ENCODE peak calls at places on chromosomes 6 and 20, in nine cellular contexts. W, X, B, F, C, K, P, S and Q are unnamed samples.

GRCh38 chr6:7621761-7622160 is 31.8 kb downstream of the SNRNP48 start:
- DNase-seq in B (no peak), X (peak), K (no peak), P (no peak), C (no peak), S (no peak), F (no peak), W (no peak), Q (no peak)

GRCh38 chr20:51500311-51500710 is 42.2 kb downstream of the NFATC2 start:
- DNase-seq in B (no peak), S (no peak), P (no peak), C (peak), F (no peak), K (no peak), X (no peak), W (peak), Q (no peak)

GRCh38 chr20:51176846-51177245 is 153.9 kb upstream of the KCNG1 start:
- DNase-seq in K (no peak), B (no peak), S (no peak), X (peak), W (no peak), P (no peak), C (no peak), F (no peak), Q (no peak)

GRCh38 chr6:152471459-152472070 is 165.6 kb downstream of the SYNE1 start:
- DNase-seq in C (no peak), F (no peak), P (no peak), S (no peak), B (no peak), W (no peak), K (no peak), X (peak), Q (no peak)

GRCh38 chr6:40286721-40287120 is 300.4 kb downstream of the LRFN2 start:
- DNase-seq in X (no peak), B (no peak), W (no peak), C (no peak), P (no peak), K (no peak), F (no peak), S (no peak), Q (no peak)

GRCh38 chr6:112362827-112363565 is 15.9 kb downstream of the RFPL4B start:
- DNase-seq in F (no peak), S (no peak), C (no peak), K (no peak), B (no peak), X (peak), W (no peak), P (no peak), Q (peak)

GRCh38 chr6:170003027-170003426 is 251.6 kb downstream of the ERMARD start:
- DNase-seq in C (no peak), X (no peak), W (no peak), F (no peak), K (no peak), B (no peak), P (no peak), S (no peak), Q (no peak)

GRCh38 chr20:48544402-48545333 is 283.1 kb downstream of the PREX1 start:
- DNase-seq in F (no peak), B (no peak), C (no peak), K (no peak), W (no peak), X (no peak), P (no peak), S (no peak), Q (no peak)

GRCh38 chr6:125749112-125749863 is at the start of gene HEY2:
- DNase-seq in F (peak), C (peak), X (peak), P (peak), S (peak), W (peak), K (peak), B (peak), Q (peak)

GRCh38 chr6:125022391-125022989 is 60.3 kb downstream of the RNF217 start:
- DNase-seq in C (no peak), B (peak), S (no peak), X (peak), W (no peak), F (no peak), K (peak), P (no peak), Q (no peak)

GRCh38 chr6:37570801-37571200 is 71.1 kb upstream of the CCDC167 start:
- DNase-seq in X (peak), K (no peak), S (no peak), C (no peak), W (no peak), F (no peak), P (no peak), B (peak), Q (no peak)

GRCh38 chr6:118551673-118552063 is 3.6 kb downstream of the PLN start:
- DNase-seq in S (no peak), K (no peak), B (no peak), X (peak), F (no peak), C (no peak), P (no peak), W (no peak), Q (peak)

GRCh38 chr20:16260911-16261310 is 312.3 kb downstream of the KIF16B start:
- DNase-seq in X (peak), P (no peak), W (no peak), F (no peak), K (no peak), S (no peak), C (no peak), B (no peak), Q (peak)

GRCh38 chr20:20709858-20710257 is 2.6 kb downstream of the RALGAPA2 start:
- DNase-seq in F (no peak), B (no peak), S (no peak), K (no peak), P (no peak), W (no peak), X (no peak), C (no peak), Q (no peak)

GRCh38 chr6:155710704-155711103 is 255.1 kb upstream of the NOX3 start:
- DNase-seq in C (no peak), F (no peak), X (no peak), P (no peak), K (no peak), B (no peak), W (no peak), S (no peak), Q (no peak)

GRCh38 chr20:4281258-4282055 is 266.1 kb upstream of the RNF24 start:
- DNase-seq in S (no peak), C (no peak), P (no peak), X (no peak), B (no peak), F (peak), W (no peak), K (no peak), Q (no peak)

GRCh38 chr6:69593706-69594105 is 203.1 kb downstream of the LMBRD1 start:
- DNase-seq in K (no peak), P (no peak), X (no peak), W (no peak), B (no peak), C (no peak), F (no peak), S (no peak), Q (no peak)

GRCh38 chr20:34124469-34125249 is 12.6 kb upstream of the EIF2S2 start:
- DNase-seq in S (no peak), K (no peak), F (no peak), B (no peak), P (no peak), C (no peak), X (no peak), W (no peak), Q (no peak)

GRCh38 chr20:23823621-23824324 is 2.8 kb downstream of the CST2 start:
- DNase-seq in B (no peak), S (no peak), P (no peak), W (no peak), K (no peak), F (no peak), C (no peak), X (peak), Q (no peak)

GRCh38 chr6:49551126-49551865 is 828 bp downstream of the C6orf141 start:
- DNase-seq in W (no peak), X (peak), B (no peak), S (no peak), P (no peak), C (no peak), K (no peak), F (peak), Q (peak)

GRCh38 chr6:28841290-28841689 is 82.5 kb downstream of the TRIM27 start:
- DNase-seq in K (no peak), B (no peak), F (no peak), P (no peak), C (no peak), W (no peak), X (no peak), S (no peak), Q (no peak)

GRCh38 chr20:19802492-19803158 is 44.6 kb downstream of the RIN2 start:
- DNase-seq in S (peak), W (no peak), X (no peak), C (no peak), K (no peak), P (no peak), F (peak), B (no peak), Q (no peak)

GRCh38 chr20:3068986-3069900 is 2.2 kb upstream of the OXT start:
- DNase-seq in B (no peak), K (peak), W (peak), X (no peak), C (no peak), S (no peak), P (no peak), F (no peak), Q (peak)

GRCh38 chr6:144129469-144129868 is 20.8 kb upstream of the STX11 start:
- DNase-seq in S (no peak), X (no peak), W (no peak), K (no peak), C (no peak), P (no peak), B (no peak), F (no peak), Q (no peak)

GRCh38 chr6:166470863-166471410 is 88.2 kb upstream of the MPC1 start:
- DNase-seq in C (no peak), K (no peak), S (no peak), B (no peak), P (no peak), W (no peak), X (no peak), F (no peak), Q (no peak)

GRCh38 chr6:26105842-26106241 is 18.6 kb downstream of the HFE start:
- DNase-seq in C (no peak), B (no peak), K (no peak), F (no peak), W (no peak), P (no peak), X (peak), S (no peak), Q (peak)

GRCh38 chr6:112749673-112750072 is 402.5 kb downstream of the RFPL4B start:
- DNase-seq in P (no peak), F (no peak), X (no peak), W (no peak), B (no peak), S (no peak), K (no peak), C (no peak), Q (no peak)

GRCh38 chr6:21800948-21801438 is 207.4 kb downstream of the SOX4 start:
- DNase-seq in S (no peak), P (no peak), C (no peak), K (no peak), X (peak), B (no peak), F (no peak), W (no peak), Q (peak)

GRCh38 chr20:62922451-62922921 is 3.8 kb downstream of the DIDO1 start:
- DNase-seq in X (no peak), F (no peak), B (no peak), C (peak), K (no peak), S (no peak), P (no peak), W (no peak), Q (no peak)

GRCh38 chr6:34115396-34116314 is 30.2 kb downstream of the GRM4 start:
- DNase-seq in C (no peak), P (no peak), K (no peak), W (no peak), F (no peak), S (no peak), X (peak), B (no peak), Q (peak)

GRCh38 chr20:61210862-61211261 is 41.2 kb upstream of the CDH4 start:
- DNase-seq in K (no peak), C (no peak), S (no peak), P (no peak), W (no peak), B (no peak), F (no peak), X (no peak), Q (no peak)

DNA sequence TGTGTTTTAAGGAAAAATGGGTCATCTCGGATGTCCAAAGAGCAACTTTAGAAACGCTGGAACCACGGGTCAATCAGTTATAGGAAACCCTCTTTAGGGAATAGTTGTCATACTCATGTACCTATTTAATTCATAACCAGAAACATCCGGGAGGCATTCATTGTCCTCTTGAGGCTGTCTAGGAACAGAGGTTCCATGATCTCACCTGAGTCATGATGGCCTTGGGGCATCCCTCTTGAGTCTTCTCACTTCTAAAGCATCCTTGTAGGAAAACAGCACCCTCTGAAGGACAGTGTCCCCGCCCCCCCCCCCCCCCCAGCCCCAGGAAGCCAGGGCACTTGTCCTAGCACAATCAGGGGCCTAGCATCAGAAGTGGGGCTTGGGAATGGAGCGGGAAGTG is 46.3 kb upstream of the CDH4 start:
- DNase-seq in S (no peak), W (no peak), C (no peak), K (no peak), F (no peak), B (no peak), X (no peak), P (no peak), Q (no peak)
- H3K4me3 ChIP-seq in S (no peak), W (no peak), C (no peak), K (no peak), F (no peak), B (no peak), X (no peak), P (no peak), Q (no peak)

DNA sequence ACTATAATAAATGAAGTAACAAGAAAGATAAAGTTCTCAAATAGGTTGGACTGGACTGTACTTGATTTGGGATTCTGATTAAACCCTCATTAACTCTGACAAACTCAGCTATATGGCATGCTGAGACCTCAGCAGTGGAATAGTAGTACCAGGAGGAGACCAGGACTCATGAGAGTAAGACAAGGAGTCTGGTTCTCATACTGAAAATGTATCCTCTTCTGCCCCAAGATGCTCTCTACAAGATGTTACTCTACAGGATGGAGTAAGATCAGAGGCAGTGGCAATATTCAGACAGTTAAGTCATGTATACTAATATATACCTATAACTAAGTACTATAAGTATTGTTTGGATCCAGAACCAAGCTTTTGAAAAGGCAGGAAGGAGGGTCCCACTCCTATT is 31.9 kb upstream of the SYNCRIP start:
- DNase-seq in C (no peak), F (no peak), S (no peak), B (no peak), W (no peak), X (no peak), K (no peak), P (no peak), Q (no peak)
- H3K4me3 ChIP-seq in C (no peak), F (no peak), S (no peak), B (no peak), W (peak), X (no peak), K (no peak), P (no peak), Q (no peak)

GRCh38 chr20:53411129-53411528 is 182.5 kb downstream of the ZNF217 start:
- DNase-seq in P (no peak), X (no peak), F (no peak), K (no peak), C (no peak), B (no peak), S (no peak), W (no peak), Q (no peak)

GRCh38 chr20:53409177-53409576 is 184.5 kb downstream of the ZNF217 start:
- DNase-seq in W (no peak), B (no peak), X (no peak), K (no peak), C (no peak), F (no peak), S (no peak), P (no peak), Q (no peak)

GRCh38 chr20:53413188-53413631 is 180.4 kb downstream of the ZNF217 start:
- DNase-seq in W (peak), S (peak), K (no peak), P (no peak), F (peak), X (peak), B (peak), C (peak), Q (no peak)

GRCh38 chr20:53408728-53409157 is 184.9 kb downstream of the ZNF217 start:
- DNase-seq in S (no peak), X (peak), F (no peak), B (no peak), K (no peak), W (no peak), C (no peak), P (no peak), Q (no peak)

DNA sequence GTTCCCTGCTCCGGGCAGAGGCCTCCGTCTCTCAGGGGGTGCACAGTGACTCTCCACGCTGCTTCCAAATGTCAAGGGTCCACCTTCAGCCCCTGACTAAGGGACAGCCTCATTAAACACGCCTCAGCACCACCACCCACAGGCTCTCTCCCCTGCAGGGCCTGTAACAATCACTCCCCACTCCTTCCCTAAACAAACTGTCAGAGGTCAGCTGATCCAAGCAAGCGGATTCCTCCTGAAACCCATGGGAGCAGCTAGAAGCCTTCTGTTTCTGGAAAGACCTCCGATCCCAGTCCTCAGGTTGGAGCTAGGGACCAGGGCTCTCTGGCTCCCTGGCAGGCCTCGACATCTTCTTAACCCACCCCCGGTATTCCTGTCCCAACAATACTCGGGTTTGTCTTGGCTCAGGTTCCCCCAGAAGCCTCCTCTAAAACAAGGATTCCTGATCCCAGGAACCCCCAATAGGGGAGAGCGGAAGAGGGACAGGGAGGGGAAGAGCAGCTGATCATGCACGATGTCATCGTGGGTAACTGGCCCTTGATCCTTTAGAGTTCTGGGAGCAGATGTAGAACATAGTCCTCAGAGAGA is 180.9 kb downstream of the ZNF217 start:
- DNase-seq in X (no peak), B (no peak), P (no peak), F (no peak), K (no peak), S (no peak), C (no peak), W (no peak), Q (no peak)
- H3K4me3 ChIP-seq in X (no peak), B (no peak), P (no peak), F (no peak), K (no peak), S (no peak), C (no peak), W (no peak), Q (no peak)

GRCh38 chr6:29974901-29975560 is 32.7 kb downstream of the HLA-A start:
- DNase-seq in P (no peak), B (no peak), C (no peak), F (no peak), W (no peak), K (no peak), X (no peak), S (no peak), Q (no peak)

GRCh38 chr6:29976253-29976587 is 33.9 kb downstream of the HLA-A start:
- DNase-seq in W (no peak), X (no peak), P (no peak), F (no peak), K (no peak), S (no peak), C (no peak), B (no peak), Q (no peak)

GRCh38 chr6:29976588-29977424 is 34.5 kb downstream of the HLA-A start:
- DNase-seq in B (peak), X (peak), P (no peak), F (peak), C (peak), K (peak), S (peak), W (peak), Q (peak)

GRCh38 chr6:29975561-29975907 is 33.2 kb downstream of the HLA-A start:
- DNase-seq in S (no peak), K (no peak), W (no peak), F (no peak), B (no peak), X (no peak), C (no peak), P (no peak), Q (no peak)

DNA sequence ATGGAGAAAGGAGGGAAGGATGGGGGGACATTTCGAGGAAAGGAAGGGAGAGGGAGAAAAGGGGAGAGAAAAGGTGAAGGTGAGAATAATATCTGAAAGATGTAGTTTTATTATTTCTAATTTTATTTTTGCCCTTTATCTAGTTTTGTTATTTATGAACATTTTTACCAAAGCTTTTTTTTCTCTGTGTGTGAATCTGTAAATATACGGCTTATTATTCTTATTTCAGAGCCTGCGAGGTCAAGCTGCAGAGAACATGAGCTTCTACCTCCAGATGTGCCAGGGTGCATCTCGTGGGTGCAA is 35.0 kb downstream of the HLA-A start:
- DNase-seq in K (no peak), P (no peak), S (no peak), X (no peak), B (no peak), F (no peak), C (no peak), W (no peak), Q (no peak)
- H3K4me3 ChIP-seq in K (no peak), P (peak), S (peak), X (peak), B (peak), F (peak), C (peak), W (peak), Q (peak)

GRCh38 chr6:134245041-134245440 is 72.9 kb downstream of the SGK1 start:
- DNase-seq in X (peak), C (no peak), W (no peak), F (no peak), B (no peak), P (peak), K (no peak), S (no peak), Q (no peak)

GRCh38 chr6:134238006-134238405 is 79.9 kb downstream of the SGK1 start:
- DNase-seq in K (no peak), P (no peak), W (no peak), C (no peak), F (no peak), B (no peak), X (no peak), S (no peak), Q (no peak)

GRCh38 chr6:134238960-134239795 is 78.7 kb downstream of the SGK1 start:
- DNase-seq in X (no peak), S (no peak), W (no peak), B (no peak), C (no peak), F (no peak), K (no peak), P (no peak), Q (no peak)

GRCh38 chr6:134235937-134236751 is 81.8 kb downstream of the SGK1 start:
- DNase-seq in X (peak), P (peak), W (no peak), S (no peak), F (no peak), C (no peak), K (no peak), B (no peak), Q (peak)

GRCh38 chr6:134240664-134241431 is 77.1 kb downstream of the SGK1 start:
- DNase-seq in S (no peak), C (peak), W (peak), B (peak), X (no peak), F (peak), P (no peak), K (peak), Q (no peak)
- H3K4me3 ChIP-seq in S (no peak), C (no peak), W (no peak), B (no peak), X (no peak), F (no peak), P (no peak), K (no peak), Q (no peak)